ENCODE peak calls at places on chromosome 5, in four cellular contexts. One of them, this sample, is unnamed.

GRCh38 chr5:142821733-142822487 is 51.7 kb downstream of the ARHGAP26 start:
- DNase-seq in Right ventricle myocardium inferior: no peak
- DNase-seq in NCI-H1092 treated with DMSO at 0.1 percent for 48 hours: no peak
- DNase-seq in T-cell: no peak
- DNase-seq in this sample: no peak

GRCh38 chr5:76175051-76175666 is 92.0 kb downstream of the SV2C start:
- DNase-seq in T-cell: peak
- DNase-seq in NCI-H1092 treated with DMSO at 0.1 percent for 48 hours: peak
- DNase-seq in Right ventricle myocardium inferior: no peak
- DNase-seq in this sample: peak

GRCh38 chr5:140114341-140115185 is 654 bp downstream of the PURA start:
- DNase-seq in T-cell: peak
- DNase-seq in Right ventricle myocardium inferior: peak
- DNase-seq in NCI-H1092 treated with DMSO at 0.1 percent for 48 hours: peak
- DNase-seq in this sample: peak

GRCh38 chr5:171415115-171415730 is 4.2 kb upstream of the FGF18 start:
- DNase-seq in T-cell: no peak
- DNase-seq in Right ventricle myocardium inferior: no peak
- DNase-seq in NCI-H1092 treated with DMSO at 0.1 percent for 48 hours: no peak
- DNase-seq in this sample: no peak

GRCh38 chr5:139091439-139092156 is 106.6 kb downstream of the SIL1 start:
- DNase-seq in NCI-H1092 treated with DMSO at 0.1 percent for 48 hours: peak
- DNase-seq in Right ventricle myocardium inferior: no peak
- DNase-seq in T-cell: no peak
- DNase-seq in this sample: peak

GRCh38 chr5:142143878-142144277 is 35.3 kb downstream of the NDFIP1 start:
- DNase-seq in T-cell: no peak
- DNase-seq in NCI-H1092 treated with DMSO at 0.1 percent for 48 hours: peak
- DNase-seq in Right ventricle myocardium inferior: no peak
- DNase-seq in this sample: no peak

GRCh38 chr5:149268928-149269557 is 2.6 kb upstream of the AFAP1L1 start:
- DNase-seq in T-cell: no peak
- DNase-seq in NCI-H1092 treated with DMSO at 0.1 percent for 48 hours: peak
- DNase-seq in Right ventricle myocardium inferior: no peak
- DNase-seq in this sample: peak

GRCh38 chr5:173741729-173742431 is 125.4 kb upstream of the BOD1 start:
- DNase-seq in T-cell: no peak
- DNase-seq in NCI-H1092 treated with DMSO at 0.1 percent for 48 hours: no peak
- DNase-seq in Right ventricle myocardium inferior: no peak
- DNase-seq in this sample: no peak

GRCh38 chr5:59036274-59036961 is 453.5 kb downstream of the RAB3C start:
- DNase-seq in T-cell: peak
- DNase-seq in Right ventricle myocardium inferior: no peak
- DNase-seq in NCI-H1092 treated with DMSO at 0.1 percent for 48 hours: no peak
- DNase-seq in this sample: no peak

GRCh38 chr5:135271533-135272310 is 127.3 kb downstream of the MACROH2A1 start:
- DNase-seq in NCI-H1092 treated with DMSO at 0.1 percent for 48 hours: no peak
- DNase-seq in T-cell: no peak
- DNase-seq in Right ventricle myocardium inferior: no peak
- DNase-seq in this sample: no peak

GRCh38 chr5:40406426-40407211 is 273.1 kb upstream of the PTGER4 start:
- DNase-seq in NCI-H1092 treated with DMSO at 0.1 percent for 48 hours: no peak
- DNase-seq in Right ventricle myocardium inferior: no peak
- DNase-seq in T-cell: no peak
- DNase-seq in this sample: no peak

GRCh38 chr5:150601774-150602345 is 38.6 kb upstream of the SYNPO start:
- DNase-seq in NCI-H1092 treated with DMSO at 0.1 percent for 48 hours: no peak
- DNase-seq in T-cell: no peak
- DNase-seq in Right ventricle myocardium inferior: peak
- DNase-seq in this sample: no peak

GRCh38 chr5:139492700-139493192 is 10.2 kb upstream of the STING1 start:
- DNase-seq in Right ventricle myocardium inferior: no peak
- DNase-seq in T-cell: no peak
- DNase-seq in NCI-H1092 treated with DMSO at 0.1 percent for 48 hours: no peak
- DNase-seq in this sample: no peak

GRCh38 chr5:78534148-78535009 is 114.2 kb downstream of the LHFPL2 start:
- DNase-seq in T-cell: no peak
- DNase-seq in NCI-H1092 treated with DMSO at 0.1 percent for 48 hours: no peak
- DNase-seq in Right ventricle myocardium inferior: peak
- DNase-seq in this sample: no peak

GRCh38 chr5:75588666-75589065 is 22.6 kb upstream of the ANKDD1B start:
- DNase-seq in NCI-H1092 treated with DMSO at 0.1 percent for 48 hours: no peak
- DNase-seq in T-cell: no peak
- DNase-seq in Right ventricle myocardium inferior: no peak
- DNase-seq in this sample: no peak

GRCh38 chr5:170137694-170138214 is 32.1 kb downstream of the FOXI1 start:
- DNase-seq in T-cell: no peak
- DNase-seq in Right ventricle myocardium inferior: no peak
- DNase-seq in NCI-H1092 treated with DMSO at 0.1 percent for 48 hours: no peak
- DNase-seq in this sample: no peak

GRCh38 chr5:178642351-178642909 is 15.6 kb upstream of the CLK4 start:
- DNase-seq in NCI-H1092 treated with DMSO at 0.1 percent for 48 hours: no peak
- DNase-seq in T-cell: no peak
- DNase-seq in Right ventricle myocardium inferior: no peak
- DNase-seq in this sample: peak

GRCh38 chr5:126543660-126544059 is 51.4 kb downstream of the ALDH7A1 start:
- DNase-seq in Right ventricle myocardium inferior: no peak
- DNase-seq in T-cell: no peak
- DNase-seq in NCI-H1092 treated with DMSO at 0.1 percent for 48 hours: no peak
- DNase-seq in this sample: no peak

GRCh38 chr5:34534237-34535108 is 121.7 kb upstream of the RAI14 start:
- DNase-seq in Right ventricle myocardium inferior: no peak
- DNase-seq in T-cell: no peak
- DNase-seq in NCI-H1092 treated with DMSO at 0.1 percent for 48 hours: no peak
- DNase-seq in this sample: no peak

GRCh38 chr5:133559960-133560359 is 52.4 kb downstream of the FSTL4 start:
- DNase-seq in NCI-H1092 treated with DMSO at 0.1 percent for 48 hours: no peak
- DNase-seq in Right ventricle myocardium inferior: no peak
- DNase-seq in T-cell: no peak
- DNase-seq in this sample: no peak

GRCh38 chr5:130002876-130003275 is 98.6 kb downstream of the CHSY3 start:
- DNase-seq in NCI-H1092 treated with DMSO at 0.1 percent for 48 hours: no peak
- DNase-seq in T-cell: no peak
- DNase-seq in Right ventricle myocardium inferior: no peak
- DNase-seq in this sample: no peak

GRCh38 chr5:96661101-96661840 is 905 bp upstream of the CAST start:
- DNase-seq in Right ventricle myocardium inferior: peak
- DNase-seq in NCI-H1092 treated with DMSO at 0.1 percent for 48 hours: no peak
- DNase-seq in T-cell: peak
- DNase-seq in this sample: no peak

GRCh38 chr5:43208658-43209057 is 16.6 kb downstream of the NIM1K start:
- DNase-seq in T-cell: no peak
- DNase-seq in Right ventricle myocardium inferior: no peak
- DNase-seq in NCI-H1092 treated with DMSO at 0.1 percent for 48 hours: no peak
- DNase-seq in this sample: peak

GRCh38 chr5:6804766-6805165 is 91.5 kb downstream of the TENT4A start:
- DNase-seq in NCI-H1092 treated with DMSO at 0.1 percent for 48 hours: no peak
- DNase-seq in Right ventricle myocardium inferior: no peak
- DNase-seq in T-cell: no peak
- DNase-seq in this sample: no peak

GRCh38 chr5:82151217-82151616 is 126.9 kb downstream of the RPS23 start:
- DNase-seq in T-cell: no peak
- DNase-seq in Right ventricle myocardium inferior: no peak
- DNase-seq in NCI-H1092 treated with DMSO at 0.1 percent for 48 hours: no peak
- DNase-seq in this sample: no peak

GRCh38 chr5:98936948-98937715 is 8.3 kb upstream of the CHD1 start:
- DNase-seq in Right ventricle myocardium inferior: no peak
- DNase-seq in NCI-H1092 treated with DMSO at 0.1 percent for 48 hours: no peak
- DNase-seq in T-cell: no peak
- DNase-seq in this sample: no peak

GRCh38 chr5:82092-82491 is 9.9 kb upstream of the PLEKHG4B start:
- DNase-seq in T-cell: no peak
- DNase-seq in NCI-H1092 treated with DMSO at 0.1 percent for 48 hours: no peak
- DNase-seq in Right ventricle myocardium inferior: no peak
- DNase-seq in this sample: no peak

GRCh38 chr5:149940941-149941644 is 3.5 kb downstream of the PDE6A start:
- DNase-seq in NCI-H1092 treated with DMSO at 0.1 percent for 48 hours: no peak
- DNase-seq in Right ventricle myocardium inferior: no peak
- DNase-seq in T-cell: no peak
- DNase-seq in this sample: peak

GRCh38 chr5:176535655-176536131 is 1.5 kb downstream of the RNF44 start:
- DNase-seq in T-cell: no peak
- DNase-seq in NCI-H1092 treated with DMSO at 0.1 percent for 48 hours: no peak
- DNase-seq in Right ventricle myocardium inferior: no peak
- DNase-seq in this sample: peak

GRCh38 chr5:142387022-142387682 is 62.3 kb upstream of the SPRY4 start:
- DNase-seq in Right ventricle myocardium inferior: no peak
- DNase-seq in T-cell: no peak
- DNase-seq in NCI-H1092 treated with DMSO at 0.1 percent for 48 hours: peak
- DNase-seq in this sample: no peak